ENCODE peak calls at places on chromosomes 4 and X, in seven cellular contexts. K is central memory CD8-positive, alpha-beta T cell; U is stimulated activated naive CD4-positive, alpha-beta T cell; J is HCEC 1CT; B is upper lobe of right lung; X is left cardiac atrium; D is type B pancreatic cell. N is an unnamed sample.

GRCh38 chrX:104118765-104119164 is 6.4 kb downstream of the ZCCHC18 start:
- DNase-seq in K (no peak), U (no peak), J (no peak), B (no peak), X (no peak), D (no peak), N (no peak)

GRCh38 chr4:73452953-73453700 is 17.1 kb downstream of the AFP start:
- DNase-seq in K (no peak), U (no peak), J (no peak), B (no peak), X (no peak), D (no peak), N (no peak)

GRCh38 chrX:41478397-41478911 is 31.3 kb downstream of the NYX start:
- DNase-seq in K (no peak), U (no peak), J (no peak), B (no peak), X (no peak), D (no peak), N (no peak)

GRCh38 chr4:135249006-135249405 is 1047.4 kb upstream of the PABPC4L start:
- DNase-seq in K (no peak), U (no peak), J (no peak), B (no peak), X (no peak), D (no peak), N (no peak)

GRCh38 chr4:1643971-1644735 is 40.0 kb downstream of the FAM53A start:
- DNase-seq in K (no peak), U (no peak), J (no peak), B (no peak), X (no peak), D (no peak), N (no peak)

GRCh38 chr4:138291431-138291830 is 49.3 kb upstream of the SLC7A11 start:
- DNase-seq in K (no peak), U (no peak), J (no peak), B (no peak), X (no peak), D (no peak), N (no peak)

GRCh38 chr4:113827285-113827684 is 65.7 kb upstream of the CAMK2D start:
- DNase-seq in K (no peak), U (no peak), J (peak; percentile 50), B (no peak), X (no peak), D (no peak), N (no peak)

GRCh38 chrX:45202171-45202570 is 1.5 kb upstream of the DIPK2B start:
- DNase-seq in K (no peak), U (no peak), J (no peak), B (no peak), X (no peak), D (no peak), N (no peak)

GRCh38 chr4:16597829-16598228 is 300.6 kb downstream of the LDB2 start:
- DNase-seq in K (no peak), U (no peak), J (no peak), B (no peak), X (no peak), D (no peak), N (peak; percentile 95)

GRCh38 chrX:82813671-82814078 is 694.4 kb upstream of the POU3F4 start:
- DNase-seq in K (no peak), U (no peak), J (peak; percentile 92), B (no peak), X (no peak), D (no peak), N (peak; percentile 0)

GRCh38 chrX:65009459-65009858 is 33.2 kb upstream of the ZC4H2 start:
- DNase-seq in K (no peak), U (no peak), J (no peak), B (no peak), X (no peak), D (no peak), N (no peak)

GRCh38 chr4:36509816-36510215 is 228.4 kb downstream of the DTHD1 start:
- DNase-seq in K (no peak), U (no peak), J (no peak), B (no peak), X (no peak), D (no peak), N (no peak)

GRCh38 chrX:37425370-37425769 is 76.2 kb downstream of the PRRG1 start:
- DNase-seq in K (no peak), U (no peak), J (no peak), B (no peak), X (no peak), D (no peak), N (no peak)

GRCh38 chr4:3145251-3145908 is 70.9 kb downstream of the HTT start:
- DNase-seq in K (no peak), U (no peak), J (no peak), B (no peak), X (no peak), D (no peak), N (peak; percentile 25)

GRCh38 chr4:2321279-2322196 is 59.6 kb upstream of the MXD4 start:
- DNase-seq in K (no peak), U (no peak), J (no peak), B (no peak), X (no peak), D (no peak), N (no peak)

GRCh38 chrX:119692241-119693031 is 532 bp downstream of the SEPTIN6 start:
- DNase-seq in K (peak; percentile 37), U (peak; percentile 55), J (peak; percentile 26), B (peak; percentile 68), X (peak; percentile 59), D (no peak), N (peak; percentile 27)

GRCh38 chr4:110623710-110624015 is 786 bp upstream of the PITX2 start:
- DNase-seq in K (no peak), U (no peak), J (no peak), B (no peak), X (no peak), D (no peak), N (no peak)

GRCh38 chr4:124334119-124334518 is 378.4 kb downstream of the ANKRD50 start:
- DNase-seq in K (no peak), U (no peak), J (peak; percentile 74), B (no peak), X (no peak), D (no peak), N (peak; percentile 88)

GRCh38 chr4:85498068-85498733 is 23.3 kb downstream of the ARHGAP24 start:
- DNase-seq in K (no peak), U (no peak), J (peak; percentile 79), B (peak; percentile 72), X (peak; percentile 56), D (no peak), N (no peak)

GRCh38 chr4:13539047-13539720 is 5.1 kb downstream of the NKX3-2 start:
- DNase-seq in K (no peak), U (no peak), J (no peak), B (no peak), X (no peak), D (no peak), N (no peak)

GRCh38 chr4:107600456-107600855 is 119.6 kb downstream of the PAPSS1 start:
- DNase-seq in K (no peak), U (no peak), J (peak; percentile 3), B (no peak), X (no peak), D (no peak), N (no peak)

GRCh38 chr4:82044141-82044993 is 329.4 kb downstream of the HNRNPD start:
- DNase-seq in K (no peak), U (no peak), J (no peak), B (peak; percentile 90), X (peak; percentile 76), D (peak; percentile 81), N (no peak)

N was measured in endothelial cell of umbilical vein.